ENCODE peak calls at places on chromosome 16, in five cellular contexts. H, E, C, P and I are unnamed samples.

GRCh38 chr16:14001521-14001920 is 69.6 kb upstream of the MRTFB start:
- DNase-seq in C (no peak), E (no peak), P (no peak), H (no peak), I (no peak)

GRCh38 chr16:2250652-2251280 is 621 bp downstream of the ECI1 start:
- DNase-seq in C (no peak), H (no peak), P (peak), E (no peak), I (no peak)

GRCh38 chr16:5350118-5350517 is 252.5 kb upstream of the EEF2KMT start:
- DNase-seq in E (no peak), H (no peak), C (no peak), P (no peak), I (no peak)

GRCh38 chr16:907819-908218 is 63.0 kb downstream of the LMF1 start:
- DNase-seq in E (no peak), C (peak), P (no peak), H (no peak), I (peak)

GRCh38 chr16:87203060-87203656 is 114.0 kb downstream of the C16orf95 start:
- DNase-seq in E (peak), H (peak), C (peak), P (peak), I (no peak)

GRCh38 chr16:87229230-87230192 is 87.7 kb downstream of the C16orf95 start:
- DNase-seq in P (no peak), H (no peak), E (no peak), C (no peak), I (no peak)

GRCh38 chr16:84950906-84951305 is 60.4 kb downstream of the ZDHHC7 start:
- DNase-seq in E (no peak), P (no peak), H (peak), C (no peak), I (no peak)

GRCh38 chr16:53131050-53131362 is 76.2 kb downstream of the CHD9 start:
- DNase-seq in E (no peak), H (no peak), P (no peak), C (no peak), I (no peak)

GRCh38 chr16:1377406-1378010 is 25.8 kb downstream of the GNPTG start:
- DNase-seq in C (peak), E (no peak), H (no peak), P (no peak), I (no peak)

GRCh38 chr16:3908951-3909437 is 28.5 kb upstream of the CREBBP start:
- DNase-seq in C (no peak), E (no peak), H (no peak), P (no peak), I (no peak)

GRCh38 chr16:70750893-70751467 is 50.0 kb downstream of the VAC14 start:
- DNase-seq in H (no peak), P (peak), E (peak), C (peak), I (no peak)

GRCh38 chr16:8370374-8371015 is 219.8 kb downstream of the TMEM114 start:
- DNase-seq in H (peak), C (no peak), P (no peak), E (peak), I (peak)

GRCh38 chr16:31414706-31415105 is 13.5 kb downstream of the COX6A2 start:
- DNase-seq in H (no peak), C (no peak), P (no peak), E (no peak), I (no peak)

GRCh38 chr16:14018848-14019247 is 52.3 kb upstream of the MRTFB start:
- DNase-seq in C (no peak), H (no peak), P (no peak), E (no peak), I (no peak)

GRCh38 chr16:78773316-78773715 is 673.9 kb downstream of the WWOX start:
- DNase-seq in P (no peak), H (no peak), C (no peak), E (no peak), I (no peak)

GRCh38 chr16:51337662-51338061 is 186.6 kb upstream of the SALL1 start:
- DNase-seq in P (no peak), H (no peak), E (no peak), C (no peak), I (no peak)

GRCh38 chr16:10765772-10766171 is 22.1 kb downstream of the NUBP1 start:
- DNase-seq in E (no peak), P (no peak), H (no peak), C (no peak), I (no peak)

GRCh38 chr16:17312100-17312732 is 158.5 kb downstream of the XYLT1 start:
- DNase-seq in E (no peak), H (no peak), C (no peak), P (no peak), I (peak)

GRCh38 chr16:60031751-60032150 is 1297.6 kb upstream of the GOT2 start:
- DNase-seq in P (no peak), C (no peak), H (no peak), E (no peak), I (no peak)

GRCh38 chr16:81796035-81796434 is 16.9 kb downstream of the PLCG2 start:
- DNase-seq in P (no peak), E (no peak), C (no peak), H (no peak), I (no peak)

GRCh38 chr16:11871193-11871592 is 19.9 kb upstream of the RSL1D1 start:
- DNase-seq in C (no peak), E (peak), H (no peak), P (peak), I (no peak)

GRCh38 chr16:88957887-88958577 is 19.0 kb downstream of the CBFA2T3 start:
- DNase-seq in P (no peak), C (peak), H (no peak), E (no peak), I (no peak)

GRCh38 chr16:88959022-88959421 is 18.0 kb downstream of the CBFA2T3 start:
- DNase-seq in H (no peak), P (no peak), C (peak), E (no peak), I (no peak)

GRCh38 chr16:88961031-88961430 is 16.0 kb downstream of the CBFA2T3 start:
- DNase-seq in C (peak), E (no peak), H (no peak), P (no peak), I (no peak)

GRCh38 chr16:88962478-88963152 is 14.4 kb downstream of the CBFA2T3 start:
- DNase-seq in P (no peak), C (peak), E (no peak), H (no peak), I (no peak)

GRCh38 chr16:88960516-88960915 is 16.5 kb downstream of the CBFA2T3 start:
- DNase-seq in E (no peak), P (no peak), H (no peak), C (peak), I (no peak)
- H3K4me3 ChIP-seq in E (no peak), P (no peak), H (no peak), C (no peak), I (no peak)

DNA sequence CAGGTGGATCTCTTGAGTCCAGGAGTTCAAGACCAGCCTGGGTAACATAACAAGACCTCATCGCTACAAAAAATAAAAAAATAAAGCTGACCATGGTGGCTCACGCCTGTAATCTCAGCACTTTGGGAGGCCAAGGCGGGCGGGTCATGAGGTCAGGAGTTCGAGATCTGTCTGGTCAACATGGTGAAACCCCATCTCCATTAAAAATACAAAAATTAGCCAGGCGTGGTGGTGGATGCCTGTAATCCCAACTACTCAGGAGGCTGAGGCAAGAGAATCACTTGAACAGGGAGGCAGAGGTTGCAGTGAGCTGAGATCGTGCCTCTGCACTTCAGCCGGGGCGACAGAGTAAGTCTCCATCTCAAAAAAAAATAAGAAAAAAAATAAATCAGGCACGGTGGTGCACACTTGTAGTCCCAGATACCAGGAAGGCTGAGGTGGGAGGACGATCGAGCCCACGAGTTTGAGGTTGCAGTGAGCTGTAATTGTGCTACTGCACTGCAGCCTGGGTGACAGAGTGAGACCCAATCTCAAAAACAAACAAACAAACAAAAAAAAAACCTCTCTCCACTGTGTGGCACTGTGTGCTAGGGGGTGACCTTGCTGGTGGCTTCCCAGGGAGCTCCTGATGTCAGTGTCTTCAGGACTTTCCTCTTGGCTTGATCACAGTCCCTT is 19.8 kb upstream of the MAPK3 start:
- DNase-seq in P (no peak), E (no peak), H (peak), C (no peak), I (no peak)
- TF ChIP-seq CTCF in P (no peak), E (peak), H (peak), C (no peak), I (no peak)

GRCh38 chr16:68781784-68782183 is 44.7 kb downstream of the CDH1 start:
- DNase-seq in H (no peak), E (no peak), P (no peak), C (no peak), I (no peak)
- H3K4me3 ChIP-seq in H (no peak), E (no peak), P (no peak), C (no peak), I (no peak)

DNA sequence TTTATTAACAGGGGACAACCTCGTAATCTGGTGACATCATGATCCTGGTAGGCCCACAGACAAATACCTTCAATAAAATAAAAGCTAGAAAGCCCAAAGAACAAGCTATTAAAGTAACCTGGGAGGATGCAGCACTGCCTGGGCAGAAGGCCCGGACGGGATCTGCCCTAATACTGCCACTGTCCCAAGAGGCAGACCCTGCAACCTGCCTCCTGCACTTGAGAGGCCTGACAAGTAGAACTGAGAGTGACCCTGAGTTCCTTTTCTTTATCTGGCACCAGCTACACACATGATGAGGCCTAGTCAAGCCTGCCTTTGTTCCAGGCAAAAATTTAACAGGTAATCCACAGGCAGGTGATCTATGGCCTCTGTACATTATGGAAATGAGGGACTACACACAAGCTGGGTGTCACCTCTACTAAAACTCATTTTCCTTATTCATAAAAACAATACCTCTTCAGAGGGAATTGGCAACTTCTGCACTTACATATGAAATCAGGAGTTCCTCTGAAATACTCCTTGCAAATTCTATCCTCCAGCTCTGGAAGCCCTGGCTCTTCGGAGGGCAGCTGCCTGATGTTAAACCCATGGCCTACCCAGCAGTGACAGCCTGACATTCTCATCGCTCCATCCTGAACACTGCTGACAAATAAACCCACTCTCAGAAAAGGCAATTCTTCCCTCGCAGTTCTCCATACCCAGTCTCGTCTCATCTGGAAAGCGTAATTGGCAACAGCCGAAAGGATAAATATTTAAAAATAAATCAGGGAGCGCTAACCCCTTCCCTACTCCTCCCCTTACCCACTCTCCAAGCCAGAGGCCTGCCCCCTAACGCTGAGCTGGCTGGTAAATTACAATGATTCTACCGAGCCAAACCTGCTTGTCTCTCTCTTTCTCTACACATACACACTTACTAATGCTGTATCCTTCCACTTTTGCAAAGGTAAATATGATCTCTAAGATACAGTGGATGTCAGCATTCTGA is 2.5 kb upstream of the ZFHX3 start:
- DNase-seq in E (no peak), H (no peak), P (no peak), C (no peak), I (no peak)
- TF ChIP-seq CTCF in E (no peak), H (no peak), P (no peak), C (no peak), I (no peak)

GRCh38 chr16:88655053-88655732 is 4.3 kb upstream of the CYBA start:
- DNase-seq in H (no peak), E (no peak), C (peak), P (no peak), I (no peak)

GRCh38 chr16:88653606-88654362 is 2.9 kb upstream of the CYBA start:
- DNase-seq in C (peak), H (no peak), P (no peak), E (no peak), I (peak)

GRCh38 chr16:88653101-88653500 is 2.2 kb upstream of the CYBA start:
- DNase-seq in P (no peak), E (no peak), H (no peak), C (peak), I (no peak)

GRCh38 chr16:88655733-88656281 is 5.0 kb upstream of the CYBA start:
- DNase-seq in E (no peak), C (no peak), H (no peak), P (no peak), I (no peak)

GRCh38 chr16:88654363-88655052 is 3.7 kb upstream of the CYBA start:
- DNase-seq in H (no peak), C (peak), E (no peak), P (no peak), I (no peak)
- H3K4me3 ChIP-seq in H (no peak), C (no peak), E (no peak), P (no peak), I (no peak)